ENCODE peak calls at places on chromosomes 2 and 18, in five cellular contexts. One of them, this sample, is unnamed.

GRCh38 chr2:150485871-150486538 is 1.5 kb downstream of the RND3 start:
- DNase-seq in bronchial epithelial cell: peak
- DNase-seq in colonic mucosa: peak
- DNase-seq in WTC11: peak
- DNase-seq in H54: no peak
- DNase-seq in this sample: peak

GRCh38 chr2:240245706-240246105 is 105.2 kb upstream of the OTOS start:
- DNase-seq in bronchial epithelial cell: no peak
- DNase-seq in colonic mucosa: peak
- DNase-seq in WTC11: no peak
- DNase-seq in H54: no peak
- DNase-seq in this sample: no peak

GRCh38 chr18:24831091-24831490 is 370.7 kb downstream of the HRH4 start:
- DNase-seq in bronchial epithelial cell: no peak
- DNase-seq in colonic mucosa: no peak
- DNase-seq in WTC11: no peak
- DNase-seq in H54: no peak
- DNase-seq in this sample: no peak

GRCh38 chr2:8580316-8581047 is 101.4 kb upstream of the ID2 start:
- DNase-seq in bronchial epithelial cell: no peak
- DNase-seq in colonic mucosa: no peak
- DNase-seq in WTC11: no peak
- DNase-seq in H54: no peak
- DNase-seq in this sample: no peak

GRCh38 chr18:63320690-63321265 is 1.2 kb upstream of the BCL2 start:
- DNase-seq in bronchial epithelial cell: peak
- DNase-seq in colonic mucosa: peak
- DNase-seq in WTC11: peak
- DNase-seq in H54: no peak
- DNase-seq in this sample: no peak

GRCh38 chr2:172836386-172837200 is 100.9 kb downstream of the RAPGEF4 start:
- DNase-seq in bronchial epithelial cell: peak
- DNase-seq in colonic mucosa: no peak
- DNase-seq in WTC11: no peak
- DNase-seq in H54: peak
- DNase-seq in this sample: peak

GRCh38 chr2:17803492-17803891 is 12.8 kb upstream of the MSGN1 start:
- DNase-seq in bronchial epithelial cell: no peak
- DNase-seq in colonic mucosa: no peak
- DNase-seq in WTC11: no peak
- DNase-seq in H54: no peak
- DNase-seq in this sample: no peak

GRCh38 chr2:185208261-185208660 is 530.3 kb upstream of the FSIP2 start:
- DNase-seq in bronchial epithelial cell: peak
- DNase-seq in colonic mucosa: peak
- DNase-seq in WTC11: peak
- DNase-seq in H54: no peak
- DNase-seq in this sample: no peak

GRCh38 chr18:75276813-75277628 is 66.4 kb downstream of the TSHZ1 start:
- DNase-seq in bronchial epithelial cell: peak
- DNase-seq in colonic mucosa: no peak
- DNase-seq in WTC11: no peak
- DNase-seq in H54: no peak
- DNase-seq in this sample: no peak

GRCh38 chr2:191436368-191437055 is 191.3 kb downstream of the MYO1B start:
- DNase-seq in bronchial epithelial cell: no peak
- DNase-seq in colonic mucosa: no peak
- DNase-seq in WTC11: no peak
- DNase-seq in H54: no peak
- DNase-seq in this sample: no peak

GRCh38 chr18:8657873-8658521 is 47.4 kb upstream of the MTCL1 start:
- DNase-seq in bronchial epithelial cell: peak
- DNase-seq in colonic mucosa: no peak
- DNase-seq in WTC11: no peak
- DNase-seq in H54: no peak
- DNase-seq in this sample: no peak

GRCh38 chr2:79996709-79997108 is 307.8 kb downstream of the LRRTM1 start:
- DNase-seq in bronchial epithelial cell: no peak
- DNase-seq in colonic mucosa: no peak
- DNase-seq in WTC11: no peak
- DNase-seq in H54: no peak
- DNase-seq in this sample: no peak

GRCh38 chr18:55185391-55185790 is 226.1 kb upstream of the CCDC68 start:
- DNase-seq in bronchial epithelial cell: peak
- DNase-seq in colonic mucosa: no peak
- DNase-seq in WTC11: no peak
- DNase-seq in H54: no peak
- DNase-seq in this sample: no peak

GRCh38 chr2:75994759-75995158 is 284.0 kb upstream of the GCFC2 start:
- DNase-seq in bronchial epithelial cell: no peak
- DNase-seq in colonic mucosa: no peak
- DNase-seq in WTC11: peak
- DNase-seq in H54: no peak
- DNase-seq in this sample: no peak

GRCh38 chr2:238709324-238709723 is 138.6 kb upstream of the TWIST2 start:
- DNase-seq in bronchial epithelial cell: no peak
- DNase-seq in colonic mucosa: peak
- DNase-seq in WTC11: no peak
- DNase-seq in H54: no peak
- DNase-seq in this sample: no peak

GRCh38 chr2:65842104-65842503 is 409.7 kb upstream of the SPRED2 start:
- DNase-seq in bronchial epithelial cell: no peak
- DNase-seq in colonic mucosa: no peak
- DNase-seq in WTC11: no peak
- DNase-seq in H54: no peak
- DNase-seq in this sample: no peak

GRCh38 chr2:72983500-72984039 is 66.3 kb downstream of the EMX1 start:
- DNase-seq in bronchial epithelial cell: no peak
- DNase-seq in colonic mucosa: peak
- DNase-seq in WTC11: no peak
- DNase-seq in H54: no peak
- DNase-seq in this sample: no peak

GRCh38 chr2:209331291-209331844 is 92.5 kb upstream of the MAP2 start:
- DNase-seq in bronchial epithelial cell: peak
- DNase-seq in colonic mucosa: no peak
- DNase-seq in WTC11: no peak
- DNase-seq in H54: no peak
- DNase-seq in this sample: no peak

GRCh38 chr2:218879881-218880748 is 537 bp upstream of the WNT10A start:
- DNase-seq in bronchial epithelial cell: no peak
- DNase-seq in colonic mucosa: peak
- DNase-seq in WTC11: peak
- DNase-seq in H54: no peak
- DNase-seq in this sample: no peak

GRCh38 chr2:225400060-225400511 is 576 bp downstream of the NYAP2 start:
- DNase-seq in bronchial epithelial cell: peak
- DNase-seq in colonic mucosa: no peak
- DNase-seq in WTC11: peak
- DNase-seq in H54: no peak
- DNase-seq in this sample: no peak

GRCh38 chr2:224185023-224185601 is 146.0 kb upstream of the SERPINE2 start:
- DNase-seq in bronchial epithelial cell: no peak
- DNase-seq in colonic mucosa: no peak
- DNase-seq in WTC11: no peak
- DNase-seq in H54: no peak
- DNase-seq in this sample: no peak

GRCh38 chr2:109545828-109546713 is 67.7 kb downstream of the SEPTIN10 start:
- DNase-seq in bronchial epithelial cell: peak
- DNase-seq in colonic mucosa: peak
- DNase-seq in WTC11: peak
- DNase-seq in H54: no peak
- DNase-seq in this sample: no peak

GRCh38 chr2:184339966-184340365 is 258.4 kb upstream of the ZNF804A start:
- DNase-seq in bronchial epithelial cell: peak
- DNase-seq in colonic mucosa: no peak
- DNase-seq in WTC11: no peak
- DNase-seq in H54: no peak
- DNase-seq in this sample: no peak

GRCh38 chr2:199535445-199536177 is 77.9 kb upstream of the SATB2 start:
- DNase-seq in bronchial epithelial cell: no peak
- DNase-seq in colonic mucosa: no peak
- DNase-seq in WTC11: no peak
- DNase-seq in H54: no peak
- DNase-seq in this sample: no peak

GRCh38 chr2:170878505-170878904 is 50.5 kb upstream of the GORASP2 start:
- DNase-seq in bronchial epithelial cell: no peak
- DNase-seq in colonic mucosa: no peak
- DNase-seq in WTC11: no peak
- DNase-seq in H54: no peak
- DNase-seq in this sample: no peak

GRCh38 chr2:170812716-170813585 is 3.7 kb upstream of the GAD1 start:
- DNase-seq in bronchial epithelial cell: peak
- DNase-seq in colonic mucosa: peak
- DNase-seq in WTC11: no peak
- DNase-seq in H54: peak
- DNase-seq in this sample: peak

GRCh38 chr2:9658972-9659371 is 28.2 kb upstream of the YWHAQ start:
- DNase-seq in bronchial epithelial cell: peak
- DNase-seq in colonic mucosa: no peak
- DNase-seq in WTC11: no peak
- DNase-seq in H54: peak
- DNase-seq in this sample: no peak

GRCh38 chr18:45249306-45249705 is 366.0 kb upstream of the SLC14A2 start:
- DNase-seq in bronchial epithelial cell: no peak
- DNase-seq in colonic mucosa: no peak
- DNase-seq in WTC11: no peak
- DNase-seq in H54: no peak
- DNase-seq in this sample: no peak

GRCh38 chr2:197141669-197142068 is 168.9 kb downstream of the ANKRD44 start:
- DNase-seq in bronchial epithelial cell: no peak
- DNase-seq in colonic mucosa: no peak
- DNase-seq in WTC11: no peak
- DNase-seq in H54: no peak
- DNase-seq in this sample: no peak

GRCh38 chr18:57792741-57793629 is 10.1 kb downstream of the ATP8B1 start:
- DNase-seq in bronchial epithelial cell: no peak
- DNase-seq in colonic mucosa: no peak
- DNase-seq in WTC11: no peak
- DNase-seq in H54: no peak
- DNase-seq in this sample: no peak

GRCh38 chr2:240405654-240406313 is 29.7 kb upstream of the GPC1 start:
- DNase-seq in bronchial epithelial cell: no peak
- DNase-seq in colonic mucosa: no peak
- DNase-seq in WTC11: no peak
- DNase-seq in H54: no peak
- DNase-seq in this sample: no peak

GRCh38 chr2:119208791-119209203 is 14.8 kb upstream of the STEAP3 start:
- DNase-seq in bronchial epithelial cell: peak
- DNase-seq in colonic mucosa: no peak
- DNase-seq in WTC11: no peak
- DNase-seq in H54: peak
- DNase-seq in this sample: peak

GRCh38 chr2:226125151-226125550 is 674.5 kb downstream of the IRS1 start:
- DNase-seq in bronchial epithelial cell: peak
- DNase-seq in colonic mucosa: no peak
- DNase-seq in WTC11: no peak
- DNase-seq in H54: no peak
- DNase-seq in this sample: no peak

GRCh38 chr18:59605633-59606192 is 91.5 kb downstream of the CCBE1 start:
- DNase-seq in bronchial epithelial cell: no peak
- DNase-seq in colonic mucosa: no peak
- DNase-seq in WTC11: no peak
- DNase-seq in H54: no peak
- DNase-seq in this sample: no peak

GRCh38 chr2:62467475-62468321 is 38.3 kb downstream of the TMEM17 start:
- DNase-seq in bronchial epithelial cell: peak
- DNase-seq in colonic mucosa: no peak
- DNase-seq in WTC11: no peak
- DNase-seq in H54: no peak
- DNase-seq in this sample: no peak

GRCh38 chr2:163751696-163752095 is 15.9 kb upstream of the FIGN start:
- DNase-seq in bronchial epithelial cell: peak
- DNase-seq in colonic mucosa: no peak
- DNase-seq in WTC11: no peak
- DNase-seq in H54: no peak
- DNase-seq in this sample: no peak